ENCODE peak calls at places on chromosomes 5 and 9, in five cellular contexts. M is A549, N is neural crest cell, I is psoas muscle, V is GM20000. S is an unnamed sample.

GRCh38 chr9:110115868-110116542 is 92.0 kb downstream of the C9orf152 start:
- DNase-seq in M (no peak), I (no peak), V (no peak), N (no peak), S (peak)

GRCh38 chr5:55601209-55601618 is 66.5 kb upstream of the PLPP1 start:
- DNase-seq in M (peak), I (peak), V (no peak), N (no peak), S (peak)

GRCh38 chr9:110731437-110732028 is 62.9 kb downstream of the MUSK start:
- DNase-seq in M (no peak), N (no peak), I (no peak), V (no peak), S (no peak)

GRCh38 chr9:97779608-97780007 is 73.4 kb upstream of the FOXE1 start:
- DNase-seq in I (no peak), M (no peak), N (no peak), V (no peak), S (no peak)

GRCh38 chr5:55929020-55929799 is 65.6 kb downstream of the IL6ST start:
- DNase-seq in V (no peak), I (no peak), M (no peak), N (no peak), S (no peak)

GRCh38 chr5:178234753-178235599 is 2.4 kb upstream of the PHYKPL start:
- DNase-seq in V (peak), I (peak), M (peak), N (peak), S (peak)

GRCh38 chr5:31811210-31811609 is 172.3 kb downstream of the PDZD2 start:
- DNase-seq in M (peak), N (no peak), I (peak), V (no peak), S (peak)

GRCh38 chr5:74326571-74327338 is 313.8 kb downstream of the ENC1 start:
- DNase-seq in M (peak), V (peak), I (no peak), N (no peak), S (peak)

GRCh38 chr5:176429972-176430371 is 13.6 kb upstream of the CLTB start:
- DNase-seq in M (no peak), I (no peak), V (no peak), N (no peak), S (no peak)

GRCh38 chr5:121967187-121967586 is 5.4 kb downstream of the SRFBP1 start:
- DNase-seq in V (no peak), I (no peak), M (no peak), N (no peak), S (peak)

GRCh38 chr9:78074385-78075291 is 43.0 kb upstream of the GNAQ start:
- DNase-seq in M (no peak), V (no peak), N (no peak), I (no peak), S (no peak)

GRCh38 chr5:168362097-168362885 is 70.8 kb downstream of the WWC1 start:
- DNase-seq in N (no peak), I (no peak), M (no peak), V (no peak), S (no peak)

GRCh38 chr9:35844628-35845301 is 15.7 kb downstream of the TMEM8B start:
- DNase-seq in N (no peak), I (no peak), M (no peak), V (peak), S (peak)

GRCh38 chr9:131119600-131119999 is 5.8 kb upstream of the NUP214 start:
- DNase-seq in M (no peak), V (no peak), N (no peak), I (no peak), S (no peak)

GRCh38 chr9:119368681-119369581 is at the start of gene BRINP1:
- DNase-seq in V (no peak), M (peak), I (peak), N (peak), S (no peak)

DNA sequence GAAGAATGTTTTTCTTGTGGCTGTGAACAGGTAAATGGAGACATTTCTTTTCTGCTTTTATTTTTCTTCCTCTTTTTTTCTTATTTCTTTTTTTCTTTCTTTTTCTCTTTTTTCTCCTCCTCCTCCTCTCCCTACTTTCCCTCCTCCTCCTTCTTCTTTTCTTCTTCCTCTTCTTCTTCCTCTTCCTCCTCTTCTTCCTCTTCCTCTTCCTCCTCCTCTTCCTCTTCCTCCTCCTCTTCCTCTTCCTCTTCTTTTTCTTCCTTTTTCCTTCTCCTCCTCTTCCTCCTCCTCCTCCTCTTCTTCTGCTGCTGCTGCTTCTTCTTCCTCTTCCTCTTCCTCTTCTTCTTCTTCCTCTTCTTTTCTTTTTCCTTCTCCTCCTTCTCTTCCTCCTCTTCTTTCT is 65.3 kb upstream of the NTRK2 start:
- DNase-seq in V (no peak), I (no peak), N (no peak), M (no peak), S (no peak)
- TF ChIP-seq CTCF in V (no peak), I (no peak), N (no peak), M (no peak), S (no peak)

DNA sequence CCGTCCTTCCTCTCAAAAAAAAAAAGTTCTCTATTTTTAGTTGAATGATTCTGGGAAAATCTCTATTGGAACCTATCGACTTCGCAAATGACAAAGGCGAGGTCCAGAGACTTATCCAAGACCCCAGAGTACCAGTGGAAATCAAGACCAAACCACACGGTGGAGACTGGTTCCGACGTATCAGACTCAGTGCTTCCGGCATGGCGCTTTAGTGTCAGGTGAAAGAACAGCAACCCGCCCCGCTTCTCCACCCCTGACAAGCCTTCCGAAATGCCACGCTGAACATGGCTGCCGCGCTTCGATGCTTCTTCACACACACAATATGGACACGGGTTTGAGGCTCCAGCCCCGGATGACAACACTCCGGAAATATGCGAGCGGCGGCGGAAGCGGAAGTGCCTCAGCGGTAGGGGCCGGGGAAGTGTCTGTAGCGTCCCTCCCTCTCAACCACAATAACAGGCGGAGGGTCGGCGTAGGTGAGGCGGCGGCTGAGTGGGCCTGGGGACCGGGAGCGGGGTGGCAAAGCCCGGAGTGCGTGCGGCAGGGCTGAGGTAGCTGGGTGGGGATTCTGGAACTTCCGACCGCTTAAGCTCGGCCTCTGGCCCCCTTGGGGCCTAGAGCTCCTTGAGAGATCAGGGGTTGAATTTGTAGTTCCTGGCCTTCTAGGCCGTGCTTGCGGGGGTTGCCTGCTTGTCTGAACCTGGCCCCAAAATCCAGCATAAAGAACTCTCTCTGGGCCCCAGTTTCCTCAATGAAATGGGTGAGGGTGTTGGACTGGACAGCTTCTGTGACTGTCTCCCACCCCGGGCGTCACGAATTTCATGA is at the start of gene FBXO38:
- DNase-seq in N (peak), V (peak), I (peak), M (peak), S (peak)
- TF ChIP-seq CTCF in N (peak), V (no peak), I (peak), M (no peak), S (peak)

GRCh38 chr5:107855171-107855570 is 184.4 kb upstream of the EFNA5 start:
- DNase-seq in N (no peak), V (no peak), M (no peak), I (no peak), S (no peak)
- TF ChIP-seq CTCF in N (no peak), V (no peak), M (no peak), I (no peak), S (no peak)

GRCh38 chr5:42586625-42587024 is 163.4 kb downstream of the GHR start:
- DNase-seq in M (no peak), V (no peak), I (peak), N (no peak), S (no peak)

GRCh38 chr5:42581845-42582244 is 158.6 kb downstream of the GHR start:
- DNase-seq in N (no peak), V (no peak), M (no peak), I (no peak), S (no peak)

GRCh38 chr5:42587056-42587723 is 164.0 kb downstream of the GHR start:
- DNase-seq in M (no peak), I (no peak), N (no peak), V (no peak), S (no peak)

GRCh38 chr5:42582723-42583122 is 159.5 kb downstream of the GHR start:
- DNase-seq in N (no peak), I (no peak), V (no peak), M (no peak), S (no peak)

GRCh38 chr5:42583322-42583721 is 160.1 kb downstream of the GHR start:
- DNase-seq in M (peak), V (peak), I (no peak), N (peak), S (peak)
- TF ChIP-seq CTCF in M (peak), V (peak), I (peak), N (peak), S (peak)

DNA sequence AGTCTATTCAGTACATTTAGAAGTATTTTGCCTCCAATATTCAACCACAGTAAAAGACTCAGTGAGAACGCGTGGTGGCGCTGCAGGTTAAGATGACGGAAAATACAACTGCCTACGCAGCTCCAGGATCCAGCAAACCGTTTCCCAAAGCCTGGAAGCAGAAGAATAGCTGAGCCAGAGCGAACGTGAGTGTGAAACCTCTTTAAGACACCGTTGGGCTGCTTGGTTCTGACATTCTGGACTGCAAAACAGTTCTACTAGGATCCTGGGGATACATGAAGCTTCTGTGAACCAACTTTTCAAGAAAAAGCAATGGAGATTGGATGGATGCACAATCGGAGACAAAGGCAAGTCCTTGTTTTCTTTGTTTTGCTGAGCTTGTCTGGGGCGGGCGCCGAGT is at the start of gene PCDHB16:
- DNase-seq in N (peak), I (peak), V (no peak), M (no peak), S (peak)
- TF ChIP-seq CTCF in N (peak), I (peak), V (no peak), M (no peak), S (peak)

DNA sequence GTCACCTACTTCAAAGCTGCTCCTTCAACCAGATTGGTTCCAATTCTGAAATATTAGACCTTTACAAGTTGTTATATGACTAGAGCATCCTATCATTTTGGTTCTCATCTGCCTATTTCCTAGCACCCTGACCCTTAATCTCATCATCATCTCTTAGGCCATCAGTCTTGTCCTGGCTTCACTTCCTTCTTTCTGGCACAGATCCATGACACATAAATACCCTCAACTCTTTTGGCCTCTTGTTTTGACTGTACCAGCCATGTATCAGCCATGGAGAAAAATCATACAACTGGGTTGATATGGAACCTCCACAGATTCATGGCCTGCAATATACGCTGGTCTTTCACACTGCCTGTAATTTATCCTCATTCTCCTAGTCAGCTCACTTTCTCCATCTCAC is 123.1 kb upstream of the FBXL17 start:
- DNase-seq in V (no peak), N (no peak), M (no peak), I (no peak), S (no peak)
- TF ChIP-seq CTCF in V (no peak), N (no peak), M (no peak), I (no peak), S (no peak)

GRCh38 chr9:126631254-126631653 is 17.5 kb downstream of the LMX1B start:
- DNase-seq in M (no peak), I (no peak), V (no peak), N (no peak), S (no peak)
- TF ChIP-seq CTCF in M (no peak), I (no peak), V (no peak), N (no peak), S (no peak)

GRCh38 chr5:141245250-141245717 is at the start of gene PCDHB15:
- DNase-seq in I (no peak), N (peak), M (no peak), V (no peak), S (no peak)
- TF ChIP-seq CTCF in I (no peak), N (peak), M (no peak), V (no peak), S (peak)

GRCh38 chr5:99169309-99169708 is 240.5 kb upstream of the CHD1 start:
- DNase-seq in N (no peak), M (no peak), I (no peak), V (no peak), S (no peak)
- TF ChIP-seq CTCF in N (peak), M (peak), I (no peak), V (no peak), S (peak)

DNA sequence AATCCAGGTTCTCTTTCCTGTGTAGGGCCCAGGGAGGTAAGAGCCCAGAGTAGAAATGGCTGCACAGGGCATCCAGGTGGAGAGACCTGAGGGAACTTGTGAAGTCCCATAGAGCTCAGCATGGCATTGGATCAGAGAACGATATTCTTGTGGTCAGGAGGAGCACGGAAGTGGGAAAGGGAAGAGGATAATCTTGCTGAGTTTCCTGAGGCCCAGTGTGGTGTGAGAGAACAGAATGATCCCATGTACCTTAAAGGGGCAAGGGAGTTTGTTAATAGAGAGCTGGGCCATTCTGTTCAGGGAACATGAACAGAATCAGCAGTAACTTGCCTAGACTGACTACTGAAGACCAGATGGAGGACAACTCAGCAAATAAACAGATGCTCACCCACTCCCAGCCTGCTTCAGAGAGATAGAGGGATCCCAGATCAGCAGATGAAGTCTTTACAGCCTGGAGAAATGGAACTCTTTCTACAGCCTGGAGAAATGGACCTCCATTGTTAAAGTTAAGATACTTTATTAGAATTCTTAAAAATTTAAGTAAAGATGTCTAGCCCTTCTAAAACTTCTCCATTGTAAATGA is 119.7 kb upstream of the ELL2 start:
- DNase-seq in V (no peak), N (no peak), M (no peak), I (no peak), S (no peak)
- TF ChIP-seq CTCF in V (no peak), N (no peak), M (no peak), I (no peak), S (no peak)

S was measured in HFFc6.